ENCODE peak calls at places on chromosomes 5 and 9, in six cellular contexts. One of them, this sample, is unnamed.

GRCh38 chr9:761793-762190 is 79.7 kb upstream of the DMRT1 start:
- DNase-seq in CD4-positive, alpha-beta memory T cell: no peak
- DNase-seq in NCI-H1417: no peak
- DNase-seq in non-pigmented ciliary epithelial cell: no peak
- DNase-seq in T-helper 2 cell: no peak
- DNase-seq in nephron progenitor cell: no peak
- DNase-seq in this sample: no peak

GRCh38 chr5:149445739-149446369 is 66.8 kb upstream of the IL17B start:
- DNase-seq in non-pigmented ciliary epithelial cell: no peak
- DNase-seq in T-helper 2 cell: no peak
- DNase-seq in CD4-positive, alpha-beta memory T cell: no peak
- DNase-seq in nephron progenitor cell: no peak
- DNase-seq in NCI-H1417: no peak
- DNase-seq in this sample: no peak

GRCh38 chr9:2066312-2067273 is 51.4 kb downstream of the SMARCA2 start:
- DNase-seq in CD4-positive, alpha-beta memory T cell: peak
- DNase-seq in T-helper 2 cell: no peak
- DNase-seq in non-pigmented ciliary epithelial cell: no peak
- DNase-seq in nephron progenitor cell: no peak
- DNase-seq in NCI-H1417: no peak
- DNase-seq in this sample: no peak

GRCh38 chr5:10563940-10564837 is at the start of gene ANKRD33B:
- DNase-seq in T-helper 2 cell: peak
- DNase-seq in CD4-positive, alpha-beta memory T cell: peak
- DNase-seq in non-pigmented ciliary epithelial cell: no peak
- DNase-seq in NCI-H1417: peak
- DNase-seq in nephron progenitor cell: peak
- DNase-seq in this sample: peak

GRCh38 chr5:57594436-57594835 is 111.8 kb upstream of the ACTBL2 start:
- DNase-seq in CD4-positive, alpha-beta memory T cell: no peak
- DNase-seq in non-pigmented ciliary epithelial cell: no peak
- DNase-seq in NCI-H1417: no peak
- DNase-seq in nephron progenitor cell: no peak
- DNase-seq in T-helper 2 cell: no peak
- DNase-seq in this sample: no peak

GRCh38 chr5:36733183-36733582 is 126.8 kb downstream of the SLC1A3 start:
- DNase-seq in CD4-positive, alpha-beta memory T cell: no peak
- DNase-seq in non-pigmented ciliary epithelial cell: no peak
- DNase-seq in NCI-H1417: no peak
- DNase-seq in nephron progenitor cell: no peak
- DNase-seq in T-helper 2 cell: no peak
- DNase-seq in this sample: no peak

GRCh38 chr9:131292937-131293336 is 3.4 kb downstream of the PLPP7 start:
- DNase-seq in CD4-positive, alpha-beta memory T cell: no peak
- DNase-seq in T-helper 2 cell: no peak
- DNase-seq in nephron progenitor cell: no peak
- DNase-seq in non-pigmented ciliary epithelial cell: no peak
- DNase-seq in NCI-H1417: no peak
- DNase-seq in this sample: no peak

GRCh38 chr5:174307656-174308271 is 262.3 kb downstream of the NSG2 start:
- DNase-seq in non-pigmented ciliary epithelial cell: no peak
- DNase-seq in T-helper 2 cell: no peak
- DNase-seq in NCI-H1417: no peak
- DNase-seq in nephron progenitor cell: no peak
- DNase-seq in CD4-positive, alpha-beta memory T cell: no peak
- DNase-seq in this sample: no peak

GRCh38 chr5:180830253-180831138 is 27.9 kb upstream of the MGAT1 start:
- DNase-seq in NCI-H1417: peak
- DNase-seq in nephron progenitor cell: no peak
- DNase-seq in non-pigmented ciliary epithelial cell: no peak
- DNase-seq in T-helper 2 cell: peak
- DNase-seq in CD4-positive, alpha-beta memory T cell: no peak
- DNase-seq in this sample: peak

GRCh38 chr5:123116757-123117156 is 27.7 kb downstream of the PRDM6 start:
- DNase-seq in CD4-positive, alpha-beta memory T cell: no peak
- DNase-seq in non-pigmented ciliary epithelial cell: no peak
- DNase-seq in T-helper 2 cell: no peak
- DNase-seq in NCI-H1417: no peak
- DNase-seq in nephron progenitor cell: no peak
- DNase-seq in this sample: no peak

GRCh38 chr5:51286046-51286445 is 97.2 kb upstream of the ISL1 start:
- DNase-seq in non-pigmented ciliary epithelial cell: no peak
- DNase-seq in NCI-H1417: no peak
- DNase-seq in T-helper 2 cell: no peak
- DNase-seq in nephron progenitor cell: no peak
- DNase-seq in CD4-positive, alpha-beta memory T cell: no peak
- DNase-seq in this sample: no peak

GRCh38 chr5:158286827-158287226 is 427.9 kb upstream of the CLINT1 start:
- DNase-seq in CD4-positive, alpha-beta memory T cell: no peak
- DNase-seq in nephron progenitor cell: no peak
- DNase-seq in NCI-H1417: no peak
- DNase-seq in non-pigmented ciliary epithelial cell: no peak
- DNase-seq in T-helper 2 cell: no peak
- DNase-seq in this sample: no peak

GRCh38 chr9:132372177-132373095 is 17.6 kb upstream of the SETX start:
- DNase-seq in CD4-positive, alpha-beta memory T cell: no peak
- DNase-seq in T-helper 2 cell: no peak
- DNase-seq in nephron progenitor cell: no peak
- DNase-seq in non-pigmented ciliary epithelial cell: no peak
- DNase-seq in NCI-H1417: no peak
- DNase-seq in this sample: no peak

GRCh38 chr5:142726188-142726731 is 40.4 kb upstream of the FGF1 start:
- DNase-seq in T-helper 2 cell: no peak
- DNase-seq in non-pigmented ciliary epithelial cell: peak
- DNase-seq in CD4-positive, alpha-beta memory T cell: no peak
- DNase-seq in nephron progenitor cell: no peak
- DNase-seq in NCI-H1417: no peak
- DNase-seq in this sample: no peak

GRCh38 chr5:27083763-27084420 is 45.5 kb upstream of the CDH9 start:
- DNase-seq in NCI-H1417: no peak
- DNase-seq in T-helper 2 cell: no peak
- DNase-seq in CD4-positive, alpha-beta memory T cell: no peak
- DNase-seq in non-pigmented ciliary epithelial cell: no peak
- DNase-seq in nephron progenitor cell: no peak
- DNase-seq in this sample: no peak

GRCh38 chr5:3400659-3401058 is 195.0 kb upstream of the IRX1 start:
- DNase-seq in nephron progenitor cell: no peak
- DNase-seq in non-pigmented ciliary epithelial cell: no peak
- DNase-seq in NCI-H1417: no peak
- DNase-seq in T-helper 2 cell: no peak
- DNase-seq in CD4-positive, alpha-beta memory T cell: no peak
- DNase-seq in this sample: no peak

GRCh38 chr5:139708877-139709586 is 60.9 kb downstream of the CXXC5 start:
- DNase-seq in NCI-H1417: peak
- DNase-seq in T-helper 2 cell: no peak
- DNase-seq in nephron progenitor cell: peak
- DNase-seq in non-pigmented ciliary epithelial cell: no peak
- DNase-seq in CD4-positive, alpha-beta memory T cell: no peak
- DNase-seq in this sample: no peak

GRCh38 chr9:2613730-2614271 is 7.8 kb upstream of the VLDLR start:
- DNase-seq in non-pigmented ciliary epithelial cell: no peak
- DNase-seq in T-helper 2 cell: no peak
- DNase-seq in CD4-positive, alpha-beta memory T cell: no peak
- DNase-seq in NCI-H1417: peak
- DNase-seq in nephron progenitor cell: no peak
- DNase-seq in this sample: no peak

GRCh38 chr9:28620661-28621060 is 1047.4 kb upstream of the C9orf72 start:
- DNase-seq in T-helper 2 cell: no peak
- DNase-seq in CD4-positive, alpha-beta memory T cell: no peak
- DNase-seq in NCI-H1417: no peak
- DNase-seq in non-pigmented ciliary epithelial cell: no peak
- DNase-seq in nephron progenitor cell: no peak
- DNase-seq in this sample: no peak

GRCh38 chr5:60325870-60326269 is 374.1 kb downstream of the DEPDC1B start:
- DNase-seq in non-pigmented ciliary epithelial cell: no peak
- DNase-seq in T-helper 2 cell: no peak
- DNase-seq in nephron progenitor cell: no peak
- DNase-seq in CD4-positive, alpha-beta memory T cell: no peak
- DNase-seq in NCI-H1417: no peak
- DNase-seq in this sample: no peak

GRCh38 chr9:135159801-135160200 is 72.3 kb downstream of the OLFM1 start:
- DNase-seq in non-pigmented ciliary epithelial cell: no peak
- DNase-seq in CD4-positive, alpha-beta memory T cell: no peak
- DNase-seq in NCI-H1417: no peak
- DNase-seq in nephron progenitor cell: no peak
- DNase-seq in T-helper 2 cell: no peak
- DNase-seq in this sample: no peak

GRCh38 chr9:131407717-131408195 is 13.9 kb downstream of the PRRC2B start:
- DNase-seq in non-pigmented ciliary epithelial cell: no peak
- DNase-seq in NCI-H1417: peak
- DNase-seq in CD4-positive, alpha-beta memory T cell: peak
- DNase-seq in nephron progenitor cell: no peak
- DNase-seq in T-helper 2 cell: no peak
- DNase-seq in this sample: no peak

GRCh38 chr5:143683459-143683858 is 128.5 kb upstream of the HMHB1 start:
- DNase-seq in NCI-H1417: no peak
- DNase-seq in non-pigmented ciliary epithelial cell: no peak
- DNase-seq in nephron progenitor cell: no peak
- DNase-seq in CD4-positive, alpha-beta memory T cell: no peak
- DNase-seq in T-helper 2 cell: no peak
- DNase-seq in this sample: no peak

GRCh38 chr9:132977626-132978450 is 656 bp upstream of the GFI1B start:
- DNase-seq in T-helper 2 cell: peak
- DNase-seq in nephron progenitor cell: peak
- DNase-seq in NCI-H1417: no peak
- DNase-seq in CD4-positive, alpha-beta memory T cell: peak
- DNase-seq in non-pigmented ciliary epithelial cell: peak
- DNase-seq in this sample: peak

GRCh38 chr5:171898379-171898778 is 108.1 kb downstream of the FBXW11 start:
- DNase-seq in CD4-positive, alpha-beta memory T cell: no peak
- DNase-seq in NCI-H1417: no peak
- DNase-seq in non-pigmented ciliary epithelial cell: no peak
- DNase-seq in T-helper 2 cell: no peak
- DNase-seq in nephron progenitor cell: no peak
- DNase-seq in this sample: no peak

GRCh38 chr5:130526708-130527107 is 622.4 kb downstream of the CHSY3 start:
- DNase-seq in CD4-positive, alpha-beta memory T cell: no peak
- DNase-seq in non-pigmented ciliary epithelial cell: peak
- DNase-seq in nephron progenitor cell: no peak
- DNase-seq in NCI-H1417: no peak
- DNase-seq in T-helper 2 cell: no peak
- DNase-seq in this sample: no peak

GRCh38 chr5:68898961-68899471 is 194.8 kb upstream of the SLC30A5 start:
- DNase-seq in nephron progenitor cell: no peak
- DNase-seq in CD4-positive, alpha-beta memory T cell: no peak
- DNase-seq in NCI-H1417: peak
- DNase-seq in non-pigmented ciliary epithelial cell: peak
- DNase-seq in T-helper 2 cell: no peak
- DNase-seq in this sample: no peak

GRCh38 chr5:164498393-164498792 is 993.0 kb downstream of the MAT2B start:
- DNase-seq in non-pigmented ciliary epithelial cell: no peak
- DNase-seq in CD4-positive, alpha-beta memory T cell: no peak
- DNase-seq in NCI-H1417: no peak
- DNase-seq in nephron progenitor cell: no peak
- DNase-seq in T-helper 2 cell: no peak
- DNase-seq in this sample: no peak

GRCh38 chr5:143106175-143106574 is 297.3 kb downstream of the NR3C1 start:
- DNase-seq in CD4-positive, alpha-beta memory T cell: no peak
- DNase-seq in nephron progenitor cell: no peak
- DNase-seq in T-helper 2 cell: no peak
- DNase-seq in NCI-H1417: peak
- DNase-seq in non-pigmented ciliary epithelial cell: no peak
- DNase-seq in this sample: no peak

GRCh38 chr5:158200624-158201023 is 341.7 kb upstream of the CLINT1 start:
- DNase-seq in NCI-H1417: no peak
- DNase-seq in CD4-positive, alpha-beta memory T cell: no peak
- DNase-seq in T-helper 2 cell: no peak
- DNase-seq in nephron progenitor cell: no peak
- DNase-seq in non-pigmented ciliary epithelial cell: no peak
- DNase-seq in this sample: no peak

GRCh38 chr9:110830495-110830894 is 161.9 kb downstream of the MUSK start:
- DNase-seq in non-pigmented ciliary epithelial cell: no peak
- DNase-seq in CD4-positive, alpha-beta memory T cell: no peak
- DNase-seq in NCI-H1417: no peak
- DNase-seq in T-helper 2 cell: no peak
- DNase-seq in nephron progenitor cell: no peak
- DNase-seq in this sample: no peak

GRCh38 chr9:4550777-4551476 is 60.7 kb downstream of the SLC1A1 start:
- DNase-seq in NCI-H1417: no peak
- DNase-seq in non-pigmented ciliary epithelial cell: no peak
- DNase-seq in nephron progenitor cell: no peak
- DNase-seq in T-helper 2 cell: no peak
- DNase-seq in CD4-positive, alpha-beta memory T cell: no peak
- DNase-seq in this sample: no peak

GRCh38 chr5:150017606-150018005 is 17.1 kb downstream of the HMGXB3 start:
- DNase-seq in NCI-H1417: no peak
- DNase-seq in non-pigmented ciliary epithelial cell: peak
- DNase-seq in nephron progenitor cell: no peak
- DNase-seq in CD4-positive, alpha-beta memory T cell: no peak
- DNase-seq in T-helper 2 cell: no peak
- DNase-seq in this sample: no peak

GRCh38 chr5:139762624-139763170 is 32.9 kb upstream of the PSD2 start:
- DNase-seq in CD4-positive, alpha-beta memory T cell: no peak
- DNase-seq in non-pigmented ciliary epithelial cell: no peak
- DNase-seq in T-helper 2 cell: no peak
- DNase-seq in nephron progenitor cell: no peak
- DNase-seq in NCI-H1417: no peak
- DNase-seq in this sample: no peak

This sample was measured in T-helper 17 cell.